ENCODE peak calls at places on chromosomes 4 and X, in eight cellular contexts. One of them, this sample, is unnamed.
A peak's percentile ranks its signal among the peaks of the same experiment; 100 is the strongest.

GRCh38 chr4:22573198-22573597 is 57.3 kb upstream of the ADGRA3 start:
- DNase-seq in GM12865: no peak
- DNase-seq in HFF-Myc: no peak
- DNase-seq in Panc1: no peak
- DNase-seq in body of pancreas: peak; percentile 63
- DNase-seq in LNCaP clone FGC: peak; percentile 36
- DNase-seq in choroid plexus epithelial cell: no peak
- DNase-seq in keratinocyte: no peak
- DNase-seq in this sample: peak; percentile 55

GRCh38 chr4:67983333-67983732 is 20.0 kb upstream of the TMPRSS11A start:
- DNase-seq in GM12865: no peak
- DNase-seq in HFF-Myc: no peak
- DNase-seq in Panc1: no peak
- DNase-seq in body of pancreas: no peak
- DNase-seq in LNCaP clone FGC: no peak
- DNase-seq in choroid plexus epithelial cell: no peak
- DNase-seq in keratinocyte: peak; percentile 17
- DNase-seq in this sample: no peak

GRCh38 chr4:102560743-102561341 is 59.7 kb downstream of the NFKB1 start:
- DNase-seq in GM12865: no peak
- DNase-seq in HFF-Myc: no peak
- DNase-seq in Panc1: no peak
- DNase-seq in body of pancreas: no peak
- DNase-seq in LNCaP clone FGC: no peak
- DNase-seq in choroid plexus epithelial cell: peak; percentile 38
- DNase-seq in keratinocyte: no peak
- DNase-seq in this sample: no peak

GRCh38 chrX:91434351-91435168 is at the start of gene PABPC5:
- DNase-seq in GM12865: no peak
- DNase-seq in HFF-Myc: no peak
- DNase-seq in Panc1: no peak
- DNase-seq in body of pancreas: peak; percentile 44
- DNase-seq in LNCaP clone FGC: peak; percentile 54
- DNase-seq in choroid plexus epithelial cell: peak; percentile 43
- DNase-seq in keratinocyte: no peak
- DNase-seq in this sample: peak; percentile 59

GRCh38 chr4:63349674-63350025 is 1059.6 kb downstream of the TECRL start:
- DNase-seq in GM12865: no peak
- DNase-seq in HFF-Myc: no peak
- DNase-seq in Panc1: no peak
- DNase-seq in body of pancreas: no peak
- DNase-seq in LNCaP clone FGC: no peak
- DNase-seq in choroid plexus epithelial cell: no peak
- DNase-seq in keratinocyte: no peak
- DNase-seq in this sample: no peak

GRCh38 chr4:9996319-9997110 is 24.8 kb downstream of the SLC2A9 start:
- DNase-seq in GM12865: no peak
- DNase-seq in HFF-Myc: no peak
- DNase-seq in Panc1: no peak
- DNase-seq in body of pancreas: no peak
- DNase-seq in LNCaP clone FGC: no peak
- DNase-seq in choroid plexus epithelial cell: peak; percentile 80
- DNase-seq in keratinocyte: no peak
- DNase-seq in this sample: no peak

GRCh38 chr4:82758701-82759685 is 39.6 kb downstream of the SCD5 start:
- DNase-seq in GM12865: no peak
- DNase-seq in HFF-Myc: no peak
- DNase-seq in Panc1: no peak
- DNase-seq in body of pancreas: no peak
- DNase-seq in LNCaP clone FGC: no peak
- DNase-seq in choroid plexus epithelial cell: no peak
- DNase-seq in keratinocyte: no peak
- DNase-seq in this sample: no peak

GRCh38 chr4:182245541-182246245 is 2.5 kb downstream of the TENM3 start:
- DNase-seq in GM12865: no peak
- DNase-seq in HFF-Myc: no peak
- DNase-seq in Panc1: no peak
- DNase-seq in body of pancreas: no peak
- DNase-seq in LNCaP clone FGC: no peak
- DNase-seq in choroid plexus epithelial cell: no peak
- DNase-seq in keratinocyte: no peak
- DNase-seq in this sample: no peak

GRCh38 chr4:82515705-82516104 is 46.1 kb downstream of the TMEM150C start:
- DNase-seq in GM12865: no peak
- DNase-seq in HFF-Myc: peak; percentile 14
- DNase-seq in Panc1: no peak
- DNase-seq in body of pancreas: peak; percentile 16
- DNase-seq in LNCaP clone FGC: peak; percentile 51
- DNase-seq in choroid plexus epithelial cell: peak; percentile 89
- DNase-seq in keratinocyte: no peak
- DNase-seq in this sample: no peak

GRCh38 chrX:139930923-139931645 is 1.8 kb downstream of the ATP11C start:
- DNase-seq in GM12865: peak; percentile 44
- DNase-seq in HFF-Myc: no peak
- DNase-seq in Panc1: no peak
- DNase-seq in body of pancreas: peak; percentile 13
- DNase-seq in LNCaP clone FGC: no peak
- DNase-seq in choroid plexus epithelial cell: peak; percentile 12
- DNase-seq in keratinocyte: no peak
- DNase-seq in this sample: peak; percentile 64

GRCh38 chrX:151393514-151393913 is 3.5 kb upstream of the VMA21 start:
- DNase-seq in GM12865: peak; percentile 57
- DNase-seq in HFF-Myc: no peak
- DNase-seq in Panc1: no peak
- DNase-seq in body of pancreas: no peak
- DNase-seq in LNCaP clone FGC: no peak
- DNase-seq in choroid plexus epithelial cell: peak; percentile 9
- DNase-seq in keratinocyte: no peak
- DNase-seq in this sample: no peak

GRCh38 chr4:183348706-183349659 is 26.8 kb upstream of the CLDN24 start:
- DNase-seq in GM12865: no peak
- DNase-seq in HFF-Myc: peak; percentile 96
- DNase-seq in Panc1: no peak
- DNase-seq in body of pancreas: no peak
- DNase-seq in LNCaP clone FGC: no peak
- DNase-seq in choroid plexus epithelial cell: peak; percentile 81
- DNase-seq in keratinocyte: no peak
- DNase-seq in this sample: no peak

DNA sequence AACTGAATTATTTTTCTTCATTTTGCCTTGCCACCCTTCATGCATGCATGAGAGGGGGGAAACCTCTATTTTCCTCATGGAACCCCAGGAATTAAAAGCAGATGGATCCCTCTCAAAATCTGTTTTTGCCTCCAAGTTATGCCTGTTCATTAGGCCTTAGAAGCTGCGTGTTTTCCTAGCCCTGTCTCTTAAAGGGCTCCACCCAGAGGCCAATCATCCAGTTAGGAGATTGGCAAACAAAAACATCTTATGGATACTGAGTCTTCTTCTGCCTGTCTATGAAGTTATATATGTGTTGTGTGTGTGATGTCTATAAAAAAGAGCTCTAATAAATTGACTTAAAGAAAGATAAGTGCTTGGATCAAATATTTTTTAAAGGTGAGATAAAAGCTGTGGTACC is 142.9 kb downstream of the ANAPC10 start:
- DNase-seq in GM12865: no peak
- DNase-seq in HFF-Myc: no peak
- DNase-seq in Panc1: no peak
- DNase-seq in body of pancreas: no peak
- DNase-seq in LNCaP clone FGC: no peak
- DNase-seq in choroid plexus epithelial cell: no peak
- DNase-seq in keratinocyte: no peak
- DNase-seq in this sample: no peak
- TF ChIP-seq CTCF in GM12865: no peak
- TF ChIP-seq CTCF in HFF-Myc: no peak
- TF ChIP-seq CTCF in Panc1: no peak
- TF ChIP-seq CTCF in body of pancreas: no peak
- TF ChIP-seq CTCF in LNCaP clone FGC: peak; percentile 33
- TF ChIP-seq CTCF in choroid plexus epithelial cell: peak; percentile 13
- TF ChIP-seq CTCF in keratinocyte: no peak
- TF ChIP-seq CTCF in this sample: no peak

GRCh38 chrX:154804957-154805695 is at the start of gene MPP1:
- DNase-seq in GM12865: peak; percentile 78
- DNase-seq in HFF-Myc: no peak
- DNase-seq in Panc1: no peak
- DNase-seq in body of pancreas: peak; percentile 78
- DNase-seq in LNCaP clone FGC: no peak
- DNase-seq in choroid plexus epithelial cell: peak; percentile 79
- DNase-seq in keratinocyte: no peak
- DNase-seq in this sample: peak; percentile 87

GRCh38 chrX:154806837-154807501 is 1.7 kb upstream of the MPP1 start:
- DNase-seq in GM12865: no peak
- DNase-seq in HFF-Myc: no peak
- DNase-seq in Panc1: no peak
- DNase-seq in body of pancreas: no peak
- DNase-seq in LNCaP clone FGC: no peak
- DNase-seq in choroid plexus epithelial cell: no peak
- DNase-seq in keratinocyte: no peak
- DNase-seq in this sample: no peak

GRCh38 chrX:154802838-154803410 is 2.4 kb downstream of the MPP1 start:
- DNase-seq in GM12865: no peak
- DNase-seq in HFF-Myc: no peak
- DNase-seq in Panc1: no peak
- DNase-seq in body of pancreas: no peak
- DNase-seq in LNCaP clone FGC: no peak
- DNase-seq in choroid plexus epithelial cell: no peak
- DNase-seq in keratinocyte: no peak
- DNase-seq in this sample: no peak

GRCh38 chrX:154804564-154804956 is 725 bp downstream of the MPP1 start:
- DNase-seq in GM12865: no peak
- DNase-seq in HFF-Myc: no peak
- DNase-seq in Panc1: no peak
- DNase-seq in body of pancreas: no peak
- DNase-seq in LNCaP clone FGC: no peak
- DNase-seq in choroid plexus epithelial cell: no peak
- DNase-seq in keratinocyte: no peak
- DNase-seq in this sample: no peak

DNA sequence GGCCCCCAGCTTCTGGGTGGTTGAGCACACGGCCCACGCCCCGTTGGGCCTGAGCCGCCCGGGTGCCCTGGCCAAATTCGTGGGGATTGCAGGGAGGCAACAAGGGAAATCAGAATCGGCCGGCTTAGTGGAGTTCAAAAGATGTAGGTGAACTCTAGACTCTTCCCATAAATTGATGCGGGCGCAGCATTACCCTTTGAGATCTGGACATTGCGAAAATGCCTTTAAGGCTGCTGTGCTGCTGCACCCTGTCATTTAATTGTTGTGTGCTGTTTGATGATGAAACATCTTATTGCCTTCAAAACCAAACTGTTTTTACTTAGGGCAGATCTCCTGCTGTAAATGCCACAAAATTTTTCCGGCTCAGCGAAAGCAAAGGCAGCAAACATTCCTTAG is 409 bp upstream of the MPP1 start:
- DNase-seq in GM12865: no peak
- DNase-seq in HFF-Myc: no peak
- DNase-seq in Panc1: no peak
- DNase-seq in body of pancreas: no peak
- DNase-seq in LNCaP clone FGC: no peak
- DNase-seq in choroid plexus epithelial cell: peak; percentile 61
- DNase-seq in keratinocyte: no peak
- DNase-seq in this sample: no peak
- H3K4me3 ChIP-seq in GM12865: peak overlapping the region; percentile 69
- H3K4me3 ChIP-seq in HFF-Myc: peak overlapping the region; percentile 48
- H3K4me3 ChIP-seq in Panc1: peak overlapping the region; percentile 75
- H3K4me3 ChIP-seq in body of pancreas: no peak overlapping the region
- H3K4me3 ChIP-seq in LNCaP clone FGC: no peak overlapping the region
- H3K4me3 ChIP-seq in choroid plexus epithelial cell: peak overlapping the region; percentile 76
- H3K4me3 ChIP-seq in keratinocyte: peak overlapping the region; percentile 46
- H3K4me3 ChIP-seq in this sample: peak overlapping the region; percentile 68

DNA sequence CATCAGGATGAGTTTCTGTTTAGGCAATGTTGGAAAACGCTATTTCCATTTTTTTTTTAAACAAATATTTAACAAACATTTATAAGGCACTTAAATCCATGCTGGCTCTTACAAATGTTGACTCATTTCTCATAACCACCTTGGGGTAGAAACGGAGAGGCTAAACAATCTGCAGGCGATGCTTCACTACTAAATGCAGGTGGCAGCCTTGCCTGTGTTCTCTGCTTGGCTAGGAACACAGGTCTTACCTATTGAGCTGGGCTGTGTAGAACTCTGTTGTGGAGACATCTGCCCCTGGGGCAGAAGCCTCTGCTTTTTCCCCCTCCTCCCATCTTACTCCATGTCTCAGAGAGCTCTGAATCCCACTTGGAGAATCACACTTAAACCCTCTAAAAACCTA is 1.4 kb upstream of the CXCL1 start:
- DNase-seq in GM12865: peak; percentile 9
- DNase-seq in HFF-Myc: no peak
- DNase-seq in Panc1: no peak
- DNase-seq in body of pancreas: no peak
- DNase-seq in LNCaP clone FGC: peak; percentile 72
- DNase-seq in choroid plexus epithelial cell: peak; percentile 55
- DNase-seq in keratinocyte: peak; percentile 57
- DNase-seq in this sample: no peak
- TF ChIP-seq CTCF in GM12865: no peak
- TF ChIP-seq CTCF in HFF-Myc: no peak
- TF ChIP-seq CTCF in Panc1: peak; percentile 13
- TF ChIP-seq CTCF in body of pancreas: no peak
- TF ChIP-seq CTCF in LNCaP clone FGC: peak; percentile 58
- TF ChIP-seq CTCF in choroid plexus epithelial cell: peak; percentile 19
- TF ChIP-seq CTCF in keratinocyte: peak; percentile 88
- TF ChIP-seq CTCF in this sample: no peak

GRCh38 chr4:23932935-23933334 is 43.1 kb upstream of the PPARGC1A start:
- DNase-seq in GM12865: no peak
- DNase-seq in HFF-Myc: no peak
- DNase-seq in Panc1: no peak
- DNase-seq in body of pancreas: no peak
- DNase-seq in LNCaP clone FGC: no peak
- DNase-seq in choroid plexus epithelial cell: peak; percentile 37
- DNase-seq in keratinocyte: no peak
- DNase-seq in this sample: no peak

GRCh38 chr4:23930750-23931488 is 41.1 kb upstream of the PPARGC1A start:
- DNase-seq in GM12865: no peak
- DNase-seq in HFF-Myc: no peak
- DNase-seq in Panc1: no peak
- DNase-seq in body of pancreas: peak; percentile 38
- DNase-seq in LNCaP clone FGC: peak; percentile 28
- DNase-seq in choroid plexus epithelial cell: peak; percentile 41
- DNase-seq in keratinocyte: no peak
- DNase-seq in this sample: peak; percentile 90

GRCh38 chr4:23934223-23934622 is 44.4 kb upstream of the PPARGC1A start:
- DNase-seq in GM12865: no peak
- DNase-seq in HFF-Myc: no peak
- DNase-seq in Panc1: no peak
- DNase-seq in body of pancreas: no peak
- DNase-seq in LNCaP clone FGC: no peak
- DNase-seq in choroid plexus epithelial cell: peak; percentile 17
- DNase-seq in keratinocyte: no peak
- DNase-seq in this sample: no peak

GRCh38 chr4:23931489-23931830 is 41.6 kb upstream of the PPARGC1A start:
- DNase-seq in GM12865: no peak
- DNase-seq in HFF-Myc: no peak
- DNase-seq in Panc1: no peak
- DNase-seq in body of pancreas: no peak
- DNase-seq in LNCaP clone FGC: no peak
- DNase-seq in choroid plexus epithelial cell: no peak
- DNase-seq in keratinocyte: no peak
- DNase-seq in this sample: no peak

DNA sequence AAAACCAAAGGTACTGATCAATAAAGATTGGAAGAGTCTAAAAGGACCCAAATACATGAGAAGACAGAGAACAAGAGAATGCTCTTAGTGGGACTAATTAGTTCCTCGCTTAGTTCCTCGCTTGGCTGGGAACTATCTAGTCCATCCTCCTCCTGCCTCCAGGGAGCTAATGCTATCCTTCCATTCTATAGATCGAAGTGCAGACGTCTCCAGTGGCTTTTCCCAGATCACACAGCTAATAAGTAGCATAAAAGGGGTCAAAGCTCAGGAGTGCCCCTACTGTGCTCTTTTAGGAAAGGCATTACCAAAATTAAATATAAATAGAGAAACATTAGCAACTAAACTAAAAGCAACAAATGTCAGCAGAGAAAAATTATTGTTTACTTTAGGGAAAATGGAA is 42.3 kb upstream of the PPARGC1A start:
- DNase-seq in GM12865: no peak
- DNase-seq in HFF-Myc: no peak
- DNase-seq in Panc1: no peak
- DNase-seq in body of pancreas: no peak
- DNase-seq in LNCaP clone FGC: no peak
- DNase-seq in choroid plexus epithelial cell: no peak
- DNase-seq in keratinocyte: no peak
- DNase-seq in this sample: no peak
- H3K4me3 ChIP-seq in GM12865: no peak overlapping the region
- H3K4me3 ChIP-seq in HFF-Myc: no peak overlapping the region
- H3K4me3 ChIP-seq in Panc1: no peak overlapping the region
- H3K4me3 ChIP-seq in body of pancreas: no peak overlapping the region
- H3K4me3 ChIP-seq in LNCaP clone FGC: no peak overlapping the region
- H3K4me3 ChIP-seq in choroid plexus epithelial cell: no peak overlapping the region
- H3K4me3 ChIP-seq in keratinocyte: no peak overlapping the region
- H3K4me3 ChIP-seq in this sample: no peak overlapping the region

This sample was measured in right lobe of liver.